ENCODE peak calls at places on chromosomes 12 and 14, in ten cellular contexts. One of them, this sample, is unnamed.

GRCh38 chr12:12725086-12725955 is 8.2 kb downstream of the CDKN1B start:
- DNase-seq in PC-9: peak; percentile 96
- DNase-seq in esophagus squamous epithelium: peak; percentile 94
- DNase-seq in body of pancreas: peak; percentile 98
- DNase-seq in RWPE2: peak; percentile 82
- DNase-seq in heart right ventricle: peak; percentile 90
- DNase-seq in CD8-positive, alpha-beta T cell: peak; percentile 91
- DNase-seq in SJSA1: peak; percentile 98
- DNase-seq in mammary epithelial cell: peak; percentile 97
- DNase-seq in right lobe of liver: peak; percentile 96
- DNase-seq in this sample: peak; percentile 100

GRCh38 chr12:108430245-108430644 is 84.8 kb upstream of the FICD start:
- DNase-seq in PC-9: no peak
- DNase-seq in esophagus squamous epithelium: no peak
- DNase-seq in body of pancreas: peak; percentile 8
- DNase-seq in RWPE2: no peak
- DNase-seq in heart right ventricle: no peak
- DNase-seq in CD8-positive, alpha-beta T cell: no peak
- DNase-seq in SJSA1: no peak
- DNase-seq in mammary epithelial cell: no peak
- DNase-seq in right lobe of liver: no peak
- DNase-seq in this sample: no peak

GRCh38 chr12:117098361-117099217 is 627 bp downstream of the TESC start:
- DNase-seq in PC-9: no peak
- DNase-seq in esophagus squamous epithelium: no peak
- DNase-seq in body of pancreas: peak; percentile 86
- DNase-seq in RWPE2: no peak
- DNase-seq in heart right ventricle: peak; percentile 32
- DNase-seq in CD8-positive, alpha-beta T cell: peak; percentile 51
- DNase-seq in SJSA1: no peak
- DNase-seq in mammary epithelial cell: no peak
- DNase-seq in right lobe of liver: no peak
- DNase-seq in this sample: no peak

GRCh38 chr14:50608302-50608851 is 48.4 kb downstream of the ATL1 start:
- DNase-seq in PC-9: no peak
- DNase-seq in esophagus squamous epithelium: no peak
- DNase-seq in body of pancreas: no peak
- DNase-seq in RWPE2: no peak
- DNase-seq in heart right ventricle: no peak
- DNase-seq in CD8-positive, alpha-beta T cell: no peak
- DNase-seq in SJSA1: no peak
- DNase-seq in mammary epithelial cell: no peak
- DNase-seq in right lobe of liver: no peak
- DNase-seq in this sample: no peak

GRCh38 chr14:74636424-74637183 is 24.6 kb upstream of the LTBP2 start:
- DNase-seq in PC-9: no peak
- DNase-seq in esophagus squamous epithelium: no peak
- DNase-seq in body of pancreas: no peak
- DNase-seq in RWPE2: no peak
- DNase-seq in heart right ventricle: no peak
- DNase-seq in CD8-positive, alpha-beta T cell: no peak
- DNase-seq in SJSA1: no peak
- DNase-seq in mammary epithelial cell: peak; percentile 74
- DNase-seq in right lobe of liver: no peak
- DNase-seq in this sample: no peak

GRCh38 chr14:22691171-22691570 is 47.0 kb upstream of the OR6J1 start:
- DNase-seq in PC-9: no peak
- DNase-seq in esophagus squamous epithelium: no peak
- DNase-seq in body of pancreas: no peak
- DNase-seq in RWPE2: no peak
- DNase-seq in heart right ventricle: no peak
- DNase-seq in CD8-positive, alpha-beta T cell: no peak
- DNase-seq in SJSA1: no peak
- DNase-seq in mammary epithelial cell: no peak
- DNase-seq in right lobe of liver: no peak
- DNase-seq in this sample: no peak

GRCh38 chr12:49792181-49792970 is 35.8 kb downstream of the NCKAP5L start:
- DNase-seq in PC-9: no peak
- DNase-seq in esophagus squamous epithelium: no peak
- DNase-seq in body of pancreas: no peak
- DNase-seq in RWPE2: no peak
- DNase-seq in heart right ventricle: no peak
- DNase-seq in CD8-positive, alpha-beta T cell: no peak
- DNase-seq in SJSA1: no peak
- DNase-seq in mammary epithelial cell: no peak
- DNase-seq in right lobe of liver: no peak
- DNase-seq in this sample: no peak

GRCh38 chr14:65169351-65169750 is 67.0 kb upstream of the MAX start:
- DNase-seq in PC-9: no peak
- DNase-seq in esophagus squamous epithelium: no peak
- DNase-seq in body of pancreas: no peak
- DNase-seq in RWPE2: no peak
- DNase-seq in heart right ventricle: no peak
- DNase-seq in CD8-positive, alpha-beta T cell: no peak
- DNase-seq in SJSA1: peak; percentile 2
- DNase-seq in mammary epithelial cell: peak; percentile 70
- DNase-seq in right lobe of liver: no peak
- DNase-seq in this sample: no peak

GRCh38 chr12:49664167-49664566 is 40.8 kb downstream of the PRPF40B start:
- DNase-seq in PC-9: no peak
- DNase-seq in esophagus squamous epithelium: no peak
- DNase-seq in body of pancreas: no peak
- DNase-seq in RWPE2: no peak
- DNase-seq in heart right ventricle: no peak
- DNase-seq in CD8-positive, alpha-beta T cell: no peak
- DNase-seq in SJSA1: no peak
- DNase-seq in mammary epithelial cell: no peak
- DNase-seq in right lobe of liver: no peak
- DNase-seq in this sample: no peak

GRCh38 chr12:24072302-24072701 is 122.8 kb upstream of the SOX5 start:
- DNase-seq in PC-9: no peak
- DNase-seq in esophagus squamous epithelium: no peak
- DNase-seq in body of pancreas: no peak
- DNase-seq in RWPE2: no peak
- DNase-seq in heart right ventricle: no peak
- DNase-seq in CD8-positive, alpha-beta T cell: no peak
- DNase-seq in SJSA1: no peak
- DNase-seq in mammary epithelial cell: no peak
- DNase-seq in right lobe of liver: no peak
- DNase-seq in this sample: no peak
- H3K9me3 ChIP-seq in PC-9: no peaks in the 10 kb centered on the region
- H3K9me3 ChIP-seq in esophagus squamous epithelium: no peaks in the 10 kb centered on the region
- H3K9me3 ChIP-seq in body of pancreas: no peaks in the 10 kb centered on the region
- H3K9me3 ChIP-seq in RWPE2: no peaks in the 10 kb centered on the region
- H3K9me3 ChIP-seq in heart right ventricle: no peaks in the 10 kb centered on the region
- H3K9me3 ChIP-seq in CD8-positive, alpha-beta T cell: no peaks in the 10 kb centered on the region
- H3K9me3 ChIP-seq in SJSA1: no peaks in the 10 kb centered on the region
- H3K9me3 ChIP-seq in mammary epithelial cell: no peaks in the 10 kb centered on the region
- H3K9me3 ChIP-seq in right lobe of liver: no peaks in the 10 kb centered on the region
- H3K9me3 ChIP-seq in this sample: no peaks in the 10 kb centered on the region

GRCh38 chr12:21541773-21542172 is 15.7 kb downstream of the SPX start:
- DNase-seq in PC-9: no peak
- DNase-seq in esophagus squamous epithelium: no peak
- DNase-seq in body of pancreas: no peak
- DNase-seq in RWPE2: no peak
- DNase-seq in heart right ventricle: no peak
- DNase-seq in CD8-positive, alpha-beta T cell: no peak
- DNase-seq in SJSA1: no peak
- DNase-seq in mammary epithelial cell: no peak
- DNase-seq in right lobe of liver: no peak
- DNase-seq in this sample: no peak

GRCh38 chr12:21542412-21542811 is 16.3 kb downstream of the SPX start:
- DNase-seq in PC-9: no peak
- DNase-seq in esophagus squamous epithelium: no peak
- DNase-seq in body of pancreas: no peak
- DNase-seq in RWPE2: no peak
- DNase-seq in heart right ventricle: no peak
- DNase-seq in CD8-positive, alpha-beta T cell: no peak
- DNase-seq in SJSA1: no peak
- DNase-seq in mammary epithelial cell: no peak
- DNase-seq in right lobe of liver: no peak
- DNase-seq in this sample: no peak

GRCh38 chr12:21539797-21540196 is 13.7 kb downstream of the SPX start:
- DNase-seq in PC-9: no peak
- DNase-seq in esophagus squamous epithelium: no peak
- DNase-seq in body of pancreas: no peak
- DNase-seq in RWPE2: no peak
- DNase-seq in heart right ventricle: no peak
- DNase-seq in CD8-positive, alpha-beta T cell: no peak
- DNase-seq in SJSA1: no peak
- DNase-seq in mammary epithelial cell: peak; percentile 45
- DNase-seq in right lobe of liver: no peak
- DNase-seq in this sample: no peak

DNA sequence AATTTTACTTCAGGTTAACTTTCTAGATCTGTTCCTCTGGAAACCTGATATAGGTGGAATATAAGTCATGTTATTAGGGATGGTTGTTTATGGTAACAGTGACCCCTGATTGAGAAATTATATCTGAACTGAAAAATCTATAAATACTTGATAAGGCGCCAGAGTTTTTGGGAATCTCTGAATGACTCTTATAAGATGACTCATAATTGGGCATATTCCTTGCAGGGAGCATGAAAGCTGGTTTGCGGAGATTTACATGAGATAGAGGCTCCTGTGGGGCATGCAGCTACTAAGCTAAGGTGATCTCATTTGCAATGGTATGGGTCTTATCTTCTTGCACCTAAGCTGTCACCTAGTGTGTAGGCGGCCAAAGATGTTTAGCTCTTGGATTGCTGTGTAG is 12.2 kb downstream of the SPX start:
- DNase-seq in PC-9: peak; percentile 7
- DNase-seq in esophagus squamous epithelium: no peak
- DNase-seq in body of pancreas: no peak
- DNase-seq in RWPE2: no peak
- DNase-seq in heart right ventricle: no peak
- DNase-seq in CD8-positive, alpha-beta T cell: no peak
- DNase-seq in SJSA1: no peak
- DNase-seq in mammary epithelial cell: no peak
- DNase-seq in right lobe of liver: no peak
- DNase-seq in this sample: no peak
- H3K9me3 ChIP-seq in PC-9: no peaks in the 10 kb centered on the region
- H3K9me3 ChIP-seq in esophagus squamous epithelium: no peaks in the 10 kb centered on the region
- H3K9me3 ChIP-seq in body of pancreas: no peaks in the 10 kb centered on the region
- H3K9me3 ChIP-seq in RWPE2: no peaks in the 10 kb centered on the region
- H3K9me3 ChIP-seq in heart right ventricle: no peaks in the 10 kb centered on the region
- H3K9me3 ChIP-seq in CD8-positive, alpha-beta T cell: no peaks in the 10 kb centered on the region
- H3K9me3 ChIP-seq in SJSA1: no peaks in the 10 kb centered on the region
- H3K9me3 ChIP-seq in mammary epithelial cell: no peaks in the 10 kb centered on the region
- H3K9me3 ChIP-seq in right lobe of liver: no peaks in the 10 kb centered on the region
- H3K9me3 ChIP-seq in this sample: no peaks in the 10 kb centered on the region

GRCh38 chr14:105401699-105402098 is 3.4 kb downstream of the TEX22 start:
- DNase-seq in PC-9: no peak
- DNase-seq in esophagus squamous epithelium: no peak
- DNase-seq in body of pancreas: no peak
- DNase-seq in RWPE2: no peak
- DNase-seq in heart right ventricle: no peak
- DNase-seq in CD8-positive, alpha-beta T cell: no peak
- DNase-seq in SJSA1: no peak
- DNase-seq in mammary epithelial cell: no peak
- DNase-seq in right lobe of liver: no peak
- DNase-seq in this sample: no peak
- H3K9me3 ChIP-seq in PC-9: peaks cover 50% of the 10 kb centered on the region
- H3K9me3 ChIP-seq in esophagus squamous epithelium: peaks cover 14% of the 10 kb centered on the region
- H3K9me3 ChIP-seq in body of pancreas: no peaks in the 10 kb centered on the region
- H3K9me3 ChIP-seq in RWPE2: peaks cover 14% of the 10 kb centered on the region
- H3K9me3 ChIP-seq in heart right ventricle: no peaks in the 10 kb centered on the region
- H3K9me3 ChIP-seq in CD8-positive, alpha-beta T cell: no peaks in the 10 kb centered on the region
- H3K9me3 ChIP-seq in SJSA1: no peaks in the 10 kb centered on the region
- H3K9me3 ChIP-seq in mammary epithelial cell: peaks cover 8% of the 10 kb centered on the region
- H3K9me3 ChIP-seq in right lobe of liver: no peaks in the 10 kb centered on the region
- H3K9me3 ChIP-seq in this sample: peaks cover 29% of the 10 kb centered on the region

GRCh38 chr12:33813536-33813935 is 208.8 kb upstream of the ALG10 start:
- DNase-seq in PC-9: no peak
- DNase-seq in esophagus squamous epithelium: no peak
- DNase-seq in body of pancreas: no peak
- DNase-seq in RWPE2: no peak
- DNase-seq in heart right ventricle: no peak
- DNase-seq in CD8-positive, alpha-beta T cell: no peak
- DNase-seq in SJSA1: no peak
- DNase-seq in mammary epithelial cell: peak; percentile 34
- DNase-seq in right lobe of liver: no peak
- DNase-seq in this sample: no peak
- H3K9me3 ChIP-seq in PC-9: no peaks in the 10 kb centered on the region
- H3K9me3 ChIP-seq in esophagus squamous epithelium: no peaks in the 10 kb centered on the region
- H3K9me3 ChIP-seq in body of pancreas: no peaks in the 10 kb centered on the region
- H3K9me3 ChIP-seq in RWPE2: peaks cover 3% of the 10 kb centered on the region
- H3K9me3 ChIP-seq in heart right ventricle: no peaks in the 10 kb centered on the region
- H3K9me3 ChIP-seq in CD8-positive, alpha-beta T cell: no peaks in the 10 kb centered on the region
- H3K9me3 ChIP-seq in SJSA1: no peaks in the 10 kb centered on the region
- H3K9me3 ChIP-seq in mammary epithelial cell: no peaks in the 10 kb centered on the region
- H3K9me3 ChIP-seq in right lobe of liver: no peaks in the 10 kb centered on the region
- H3K9me3 ChIP-seq in this sample: no peaks in the 10 kb centered on the region

GRCh38 chr12:133202493-133203343 is 21.4 kb downstream of the ZNF268 start:
- DNase-seq in PC-9: no peak
- DNase-seq in esophagus squamous epithelium: no peak
- DNase-seq in body of pancreas: no peak
- DNase-seq in RWPE2: no peak
- DNase-seq in heart right ventricle: no peak
- DNase-seq in CD8-positive, alpha-beta T cell: no peak
- DNase-seq in SJSA1: no peak
- DNase-seq in mammary epithelial cell: no peak
- DNase-seq in right lobe of liver: no peak
- DNase-seq in this sample: no peak

GRCh38 chr12:133204264-133204603 is 22.9 kb downstream of the ZNF268 start:
- DNase-seq in PC-9: no peak
- DNase-seq in esophagus squamous epithelium: no peak
- DNase-seq in body of pancreas: no peak
- DNase-seq in RWPE2: no peak
- DNase-seq in heart right ventricle: no peak
- DNase-seq in CD8-positive, alpha-beta T cell: no peak
- DNase-seq in SJSA1: no peak
- DNase-seq in mammary epithelial cell: no peak
- DNase-seq in right lobe of liver: no peak
- DNase-seq in this sample: no peak

GRCh38 chr12:133201888-133202287 is 20.6 kb downstream of the ZNF268 start:
- DNase-seq in PC-9: no peak
- DNase-seq in esophagus squamous epithelium: no peak
- DNase-seq in body of pancreas: no peak
- DNase-seq in RWPE2: no peak
- DNase-seq in heart right ventricle: no peak
- DNase-seq in CD8-positive, alpha-beta T cell: no peak
- DNase-seq in SJSA1: no peak
- DNase-seq in mammary epithelial cell: no peak
- DNase-seq in right lobe of liver: no peak
- DNase-seq in this sample: no peak

GRCh38 chr12:133203344-133204263 is 22.3 kb downstream of the ZNF268 start:
- DNase-seq in PC-9: no peak
- DNase-seq in esophagus squamous epithelium: no peak
- DNase-seq in body of pancreas: no peak
- DNase-seq in RWPE2: no peak
- DNase-seq in heart right ventricle: no peak
- DNase-seq in CD8-positive, alpha-beta T cell: no peak
- DNase-seq in SJSA1: no peak
- DNase-seq in mammary epithelial cell: no peak
- DNase-seq in right lobe of liver: no peak
- DNase-seq in this sample: no peak

DNA sequence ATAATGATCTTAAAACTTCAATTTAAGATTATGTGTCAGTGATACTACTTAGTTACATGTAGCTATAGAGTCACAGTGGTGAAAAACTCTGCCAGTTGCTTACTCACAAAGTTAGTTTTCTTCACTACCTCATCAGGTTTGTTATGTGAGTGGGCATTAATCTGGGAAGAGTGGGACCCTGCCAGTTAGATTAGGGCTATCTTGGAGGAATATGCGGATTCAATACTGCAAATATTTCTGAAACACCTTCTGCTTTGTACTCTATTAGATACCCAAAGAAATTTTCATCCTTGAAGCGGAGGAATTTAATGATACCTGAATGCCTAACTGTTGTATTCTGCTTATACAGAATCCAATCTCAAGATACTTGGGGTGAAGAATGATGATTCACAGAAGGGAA is 25.1 kb downstream of the ZNF268 start:
- DNase-seq in PC-9: no peak
- DNase-seq in esophagus squamous epithelium: no peak
- DNase-seq in body of pancreas: no peak
- DNase-seq in RWPE2: no peak
- DNase-seq in heart right ventricle: no peak
- DNase-seq in CD8-positive, alpha-beta T cell: no peak
- DNase-seq in SJSA1: no peak
- DNase-seq in mammary epithelial cell: no peak
- DNase-seq in right lobe of liver: no peak
- DNase-seq in this sample: no peak
- H3K9me3 ChIP-seq in PC-9: peaks cover 86% of the 10 kb centered on the region
- H3K9me3 ChIP-seq in esophagus squamous epithelium: peaks cover 100% of the 10 kb centered on the region
- H3K9me3 ChIP-seq in body of pancreas: peaks cover 4% of the 10 kb centered on the region
- H3K9me3 ChIP-seq in RWPE2: peaks cover 81% of the 10 kb centered on the region
- H3K9me3 ChIP-seq in heart right ventricle: peaks cover 53% of the 10 kb centered on the region
- H3K9me3 ChIP-seq in CD8-positive, alpha-beta T cell: peaks cover 76% of the 10 kb centered on the region
- H3K9me3 ChIP-seq in SJSA1: peaks cover 47% of the 10 kb centered on the region
- H3K9me3 ChIP-seq in mammary epithelial cell: peaks cover 75% of the 10 kb centered on the region
- H3K9me3 ChIP-seq in right lobe of liver: peaks cover 71% of the 10 kb centered on the region
- H3K9me3 ChIP-seq in this sample: peaks cover 90% of the 10 kb centered on the region